ENCODE peak calls at places on chromosomes 16 and 17, in four cellular contexts. N is NCI-H2029 treated with DMSO at 0.1 percent for 48 hours, C is small intestine, L is keratinocyte. Q is an unnamed sample.

GRCh38 chr16:51550785-51551184 is 399.7 kb upstream of the SALL1 start:
- DNase-seq in L (no peak), N (no peak), C (no peak), Q (no peak)

GRCh38 chr17:64212122-64212521 is 50.9 kb downstream of the TEX2 start:
- DNase-seq in N (no peak), C (no peak), L (no peak), Q (no peak)

GRCh38 chr17:58265902-58266875 is 14.5 kb downstream of the MPO start:
- DNase-seq in N (no peak), L (no peak), C (no peak), Q (no peak)

GRCh38 chr16:75402174-75402820 is 31.0 kb downstream of the CFDP1 start:
- DNase-seq in L (no peak), N (no peak), C (peak), Q (no peak)

GRCh38 chr16:29898786-29899515 is 399 bp downstream of the SEZ6L2 start:
- DNase-seq in N (no peak), L (no peak), C (no peak), Q (no peak)

GRCh38 chr17:80691784-80692183 is 147.1 kb downstream of the RPTOR start:
- DNase-seq in C (no peak), L (no peak), N (no peak), Q (no peak)

GRCh38 chr17:82840431-82840831 is 609 bp upstream of the ZNF750 start:
- DNase-seq in L (no peak), C (no peak), N (no peak), Q (no peak)

GRCh38 chr17:80790981-80791742 is 200.5 kb upstream of the CHMP6 start:
- DNase-seq in N (no peak), C (no peak), L (no peak), Q (no peak)

GRCh38 chr17:41917192-41917591 is 1.6 kb downstream of the ACLY start:
- DNase-seq in N (no peak), C (peak), L (no peak), Q (no peak)

GRCh38 chr17:49101054-49101534 is 31.5 kb upstream of the B4GALNT2 start:
- DNase-seq in L (peak), C (peak), N (no peak), Q (peak)

GRCh38 chr16:72172105-72173034 is at the start of gene PMFBP1:
- DNase-seq in N (no peak), L (peak), C (peak), Q (peak)

GRCh38 chr16:23016372-23016771 is 132.9 kb downstream of the USP31 start:
- DNase-seq in C (peak), N (peak), L (no peak), Q (no peak)

GRCh38 chr17:82890339-82890730 is 50.5 kb upstream of the ZNF750 start:
- DNase-seq in L (no peak), N (no peak), C (no peak), Q (no peak)

GRCh38 chr16:73125860-73126259 is 77.9 kb upstream of the ZFHX3 start:
- DNase-seq in C (no peak), N (no peak), L (no peak), Q (no peak)

GRCh38 chr17:8776861-8777260 is 18.5 kb upstream of the SPDYE4 start:
- DNase-seq in N (no peak), L (no peak), C (no peak), Q (no peak)

GRCh38 chr16:56985962-56986360 is 3.4 kb upstream of the NLRC5 start:
- DNase-seq in L (no peak), N (no peak), C (no peak), Q (no peak)

Q was measured in epithelial cell of prostate.